ENCODE peak calls at places on chromosome 6, in six cellular contexts. K, E, B, O, T and C are unnamed samples.

GRCh38 chr6:106256201-106256968 is 69.2 kb downstream of the ATG5 start:
- DNase-seq in K (no peak), E (peak; percentile 58), B (no peak), O (peak; percentile 72), T (no peak), C (no peak)

GRCh38 chr6:100230976-100231316 is 233.8 kb downstream of the SIM1 start:
- DNase-seq in K (no peak), E (peak; percentile 31), B (no peak), O (peak; percentile 27), T (no peak), C (no peak)

GRCh38 chr6:170150590-170150945 is 140.3 kb downstream of the DLL1 start:
- DNase-seq in K (no peak), E (no peak), B (no peak), O (no peak), T (no peak), C (no peak)

GRCh38 chr6:2744206-2744771 is 6.4 kb downstream of the MYLK4 start:
- DNase-seq in K (no peak), E (no peak), B (no peak), O (no peak), T (peak; percentile 29), C (no peak)

GRCh38 chr6:166097914-166098522 is 69.6 kb downstream of the TBXT start:
- DNase-seq in K (peak; percentile 81), E (peak; percentile 84), B (no peak), O (peak; percentile 82), T (peak; percentile 61), C (peak; percentile 17)

GRCh38 chr6:113755449-113756289 is 101.5 kb upstream of the MARCKS start:
- DNase-seq in K (no peak), E (no peak), B (no peak), O (no peak), T (no peak), C (no peak)

GRCh38 chr6:151701820-151702562 is 105.5 kb upstream of the ESR1 start:
- DNase-seq in K (no peak), E (no peak), B (no peak), O (no peak), T (no peak), C (no peak)

GRCh38 chr6:143037470-143037869 is 23.2 kb upstream of the AIG1 start:
- DNase-seq in K (no peak), E (no peak), B (no peak), O (no peak), T (no peak), C (no peak)

GRCh38 chr6:150696156-150696555 is 96.5 kb downstream of the PLEKHG1 start:
- DNase-seq in K (no peak), E (no peak), B (no peak), O (no peak), T (no peak), C (no peak)

DNA sequence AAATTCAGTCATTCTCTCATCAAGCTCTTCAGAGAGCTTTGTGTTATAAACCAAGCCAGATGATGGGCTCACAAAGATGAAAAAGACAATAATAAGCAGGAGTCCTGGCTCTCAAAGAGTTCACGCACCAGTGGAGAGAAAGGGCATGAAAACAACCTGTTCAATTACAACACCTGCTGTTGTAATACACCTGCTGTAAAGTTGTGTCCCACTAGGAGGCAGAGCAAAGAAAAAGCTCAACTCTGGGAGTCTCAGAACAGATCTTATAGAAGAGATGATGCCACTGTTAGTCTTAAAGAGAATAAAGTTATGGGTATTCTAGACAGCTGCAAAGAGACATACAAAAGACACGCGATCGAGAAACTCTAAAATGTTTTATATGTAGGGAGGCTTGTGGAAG is 100.6 kb downstream of the DCDC2 start:
- DNase-seq in K (no peak), E (no peak), B (no peak), O (no peak), T (no peak), C (no peak)
- TF ChIP-seq CTCF in K (no peak), E (no peak), B (peak; percentile 36), O (no peak), T (no peak), C (no peak)

GRCh38 chr6:110039996-110040383 is 61.9 kb downstream of the GPR6 start:
- DNase-seq in K (no peak), E (peak; percentile 22), B (no peak), O (peak; percentile 9), T (no peak), C (no peak)
- H3K4me3 ChIP-seq in K (no peak overlapping the region), E (peak overlapping the region; percentile 27), B (no peak overlapping the region), O (peak overlapping the region; percentile 5), T (peak overlapping the region; percentile 17), C (no peak overlapping the region)

DNA sequence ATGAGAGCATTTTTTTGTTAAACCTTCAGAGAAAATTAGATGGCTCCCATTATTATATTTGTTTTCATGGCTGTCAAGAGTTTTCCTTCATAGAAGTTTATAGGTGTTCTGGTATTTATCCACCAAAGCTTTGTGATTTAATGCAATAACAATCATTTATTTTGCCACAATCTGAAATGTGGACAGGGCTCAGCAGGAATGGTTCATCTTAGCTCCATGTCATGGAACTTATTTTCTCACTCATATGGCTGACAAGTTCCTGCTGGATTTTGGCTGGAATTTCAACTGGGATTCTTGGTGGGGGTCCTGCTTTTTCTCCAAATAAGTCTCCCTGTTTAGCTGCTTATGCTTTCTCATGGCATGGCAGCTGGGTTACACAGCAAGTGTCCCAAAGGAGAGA is 876.7 kb downstream of the QKI start:
- DNase-seq in K (no peak), E (no peak), B (no peak), O (no peak), T (no peak), C (no peak)
- TF ChIP-seq CTCF in K (no peak), E (no peak), B (no peak), O (no peak), T (no peak), C (no peak)

GRCh38 chr6:148577687-148578488 is 168.9 kb upstream of the UST start:
- DNase-seq in K (peak; percentile 75), E (peak; percentile 82), B (peak; percentile 63), O (peak; percentile 80), T (peak; percentile 57), C (peak; percentile 66)
- H3K4me3 ChIP-seq in K (no peak overlapping the region), E (no peak overlapping the region), B (no peak overlapping the region), O (no peak overlapping the region), T (no peak overlapping the region), C (no peak overlapping the region)

GRCh38 chr6:140581601-140582000 is 1207.2 kb upstream of the CITED2 start:
- DNase-seq in K (no peak), E (no peak), B (no peak), O (no peak), T (no peak), C (no peak)
- TF ChIP-seq CTCF in K (no peak), E (no peak), B (no peak), O (no peak), T (no peak), C (no peak)

GRCh38 chr6:32151131-32151884 is 431 bp downstream of the PRRT1 start:
- DNase-seq in K (no peak), E (no peak), B (no peak), O (no peak), T (no peak), C (no peak)

GRCh38 chr6:32153835-32154513 is at the start of gene PPT2:
- DNase-seq in K (peak; percentile 94), E (peak; percentile 94), B (no peak), O (peak; percentile 91), T (peak; percentile 45), C (peak; percentile 80)

GRCh38 chr6:32153252-32153834 is 598 bp upstream of the PPT2 start:
- DNase-seq in K (peak; percentile 57), E (no peak), B (no peak), O (peak; percentile 41), T (peak; percentile 40), C (no peak)

GRCh38 chr6:32151885-32152311 is at the start of gene PRRT1:
- DNase-seq in K (no peak), E (no peak), B (no peak), O (no peak), T (no peak), C (no peak)

GRCh38 chr6:32152414-32153251 is 894 bp upstream of the PRRT1 start:
- DNase-seq in K (no peak), E (peak; percentile 25), B (no peak), O (peak; percentile 41), T (no peak), C (no peak)
- H3K4me3 ChIP-seq in K (peak overlapping the region; percentile 86), E (peak overlapping the region; percentile 82), B (no peak overlapping the region), O (peak overlapping the region; percentile 67), T (peak overlapping the region; percentile 59), C (peak overlapping the region; percentile 61)

DNA sequence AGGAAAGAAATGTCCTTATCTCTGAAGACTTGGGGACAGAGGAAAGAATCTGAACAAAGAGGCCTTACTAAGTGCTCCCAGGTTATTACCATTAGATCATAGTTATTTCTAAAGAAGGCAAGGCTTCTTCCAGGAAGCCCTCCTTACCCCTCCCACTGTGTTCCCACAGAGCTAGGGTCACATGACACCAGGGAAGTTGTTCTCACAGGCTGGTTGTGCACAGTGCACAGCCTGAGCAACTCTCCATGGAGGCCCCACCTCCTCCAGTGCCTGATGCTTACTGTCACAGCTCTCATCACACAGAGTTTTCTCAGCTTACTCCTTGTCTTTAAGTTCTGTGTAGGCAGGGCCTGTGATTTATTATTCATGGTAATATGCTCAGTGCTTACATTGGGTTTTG is 68.9 kb upstream of the SCGN start:
- DNase-seq in K (no peak), E (no peak), B (no peak), O (no peak), T (no peak), C (no peak)
- TF ChIP-seq CTCF in K (no peak), E (no peak), B (no peak), O (no peak), T (no peak), C (no peak)